ENCODE peak calls at places on chromosome 6, in six cellular contexts. Y is stimulated activated naive CD8-positive, alpha-beta T cell treated with anti-CD3 and anti-CD28 coated beads, Interleukin-15, amount 100 ng/mL, for 72 hours; I is effector CD4-positive, alpha-beta T cell; J is EH; W is neural progenitor cell; H is fibroblast of mammary gland. Q is an unnamed sample.

GRCh38 chr6:137451926-137452325 is 42.3 kb downstream of the OLIG3 start:
- DNase-seq in Y (no peak), I (no peak), J (peak; percentile 59), W (no peak), H (peak; percentile 87), Q (no peak)

GRCh38 chr6:113599444-113599843 is 257.7 kb upstream of the MARCKS start:
- DNase-seq in Y (no peak), I (no peak), J (peak; percentile 59), W (no peak), H (no peak), Q (no peak)

GRCh38 chr6:33442283-33442682 is 12.1 kb upstream of the ZBTB9 start:
- DNase-seq in Y (no peak), I (no peak), J (no peak), W (no peak), H (no peak), Q (no peak)

GRCh38 chr6:71197770-71198169 is 90.8 kb upstream of the OGFRL1 start:
- DNase-seq in Y (no peak), I (no peak), J (peak; percentile 61), W (no peak), H (peak; percentile 61), Q (no peak)

GRCh38 chr6:136549359-136550044 is 720 bp downstream of the MAP7 start:
- DNase-seq in Y (no peak), I (no peak), J (no peak), W (peak; percentile 56), H (no peak), Q (no peak)

GRCh38 chr6:68296126-68296525 is 339.0 kb upstream of the ADGRB3 start:
- DNase-seq in Y (no peak), I (no peak), J (no peak), W (no peak), H (peak; percentile 12), Q (no peak)

GRCh38 chr6:121694389-121695185 is 259.1 kb downstream of the GJA1 start:
- DNase-seq in Y (no peak), I (no peak), J (peak; percentile 79), W (no peak), H (peak; percentile 29), Q (no peak)

GRCh38 chr6:84665392-84665791 is 99.0 kb downstream of the TBX18 start:
- DNase-seq in Y (no peak), I (no peak), J (no peak), W (no peak), H (no peak), Q (no peak)

GRCh38 chr6:449486-450419 is 58.2 kb downstream of the IRF4 start:
- DNase-seq in Y (peak; percentile 9), I (no peak), J (no peak), W (no peak), H (no peak), Q (no peak)